ENCODE peak calls at places on chromosomes 5 and 9, in four cellular contexts. V, O, N and S are unnamed samples.

GRCh38 chr9:93830224-93830596 is 124.9 kb downstream of the BARX1 start:
- DNase-seq in V (no peak), O (peak), N (no peak), S (no peak)

GRCh38 chr5:180340856-180341255 is 12.3 kb downstream of the GFPT2 start:
- DNase-seq in V (no peak), O (no peak), N (no peak), S (no peak)

GRCh38 chr9:96574931-96575351 is 44.7 kb downstream of the CDC14B start:
- DNase-seq in V (no peak), O (no peak), N (no peak), S (peak)

GRCh38 chr5:54249210-54250028 is 61.0 kb downstream of the ARL15 start:
- DNase-seq in V (no peak), O (peak), N (no peak), S (no peak)

GRCh38 chr5:98763001-98763630 is 10.3 kb upstream of the RGMB start:
- DNase-seq in V (no peak), O (no peak), N (no peak), S (no peak)

GRCh38 chr9:132169672-132170392 is 8.0 kb downstream of the NTNG2 start:
- DNase-seq in V (peak), O (peak), N (peak), S (peak)

GRCh38 chr9:120919639-120920494 is 6.7 kb downstream of the TRAF1 start:
- DNase-seq in V (no peak), O (no peak), N (no peak), S (no peak)

GRCh38 chr9:104906441-104907277 is 21.3 kb downstream of the ABCA1 start:
- DNase-seq in V (no peak), O (no peak), N (no peak), S (peak)

GRCh38 chr9:129316281-129317030 is 138.4 kb upstream of the IER5L start:
- DNase-seq in V (no peak), O (no peak), N (no peak), S (no peak)

GRCh38 chr5:10567781-10568321 is 4.0 kb downstream of the ANKRD33B start:
- DNase-seq in V (no peak), O (no peak), N (no peak), S (no peak)

GRCh38 chr9:98806394-98807069 is 938 bp upstream of the GALNT12 start:
- DNase-seq in V (no peak), O (no peak), N (peak), S (no peak)

GRCh38 chr9:121876212-121876611 is 216.9 kb downstream of the TTLL11 start:
- DNase-seq in V (no peak), O (no peak), N (no peak), S (no peak)

GRCh38 chr5:54746346-54746745 is 228.8 kb downstream of the SNX18 start:
- DNase-seq in V (no peak), O (no peak), N (no peak), S (no peak)

GRCh38 chr5:75992677-75993582 is 90.3 kb upstream of the SV2C start:
- DNase-seq in V (no peak), O (no peak), N (no peak), S (peak)

GRCh38 chr5:53406630-53407316 is 73.7 kb upstream of the FST start:
- DNase-seq in V (no peak), O (no peak), N (no peak), S (no peak)

GRCh38 chr5:59810041-59810440 is 83.5 kb downstream of the PDE4D start:
- DNase-seq in V (peak), O (peak), N (peak), S (peak)

GRCh38 chr5:180213256-180213600 is 4.2 kb upstream of the RASGEF1C start:
- DNase-seq in V (no peak), O (no peak), N (no peak), S (no peak)

GRCh38 chr9:89247431-89248370 is 63.3 kb upstream of the CKS2 start:
- DNase-seq in V (no peak), O (peak), N (no peak), S (no peak)

GRCh38 chr9:89109666-89110065 is 69.0 kb downstream of the SHC3 start:
- DNase-seq in V (no peak), O (no peak), N (no peak), S (no peak)

GRCh38 chr9:95009459-95009858 is 283.0 kb downstream of the AOPEP start:
- DNase-seq in V (no peak), O (no peak), N (no peak), S (no peak)

GRCh38 chr5:11815481-11815880 is 88.8 kb downstream of the CTNND2 start:
- DNase-seq in V (no peak), O (no peak), N (no peak), S (no peak)

GRCh38 chr5:170541146-170541769 is 37.4 kb downstream of the KCNIP1 start:
- DNase-seq in V (no peak), O (no peak), N (no peak), S (no peak)

GRCh38 chr9:120617637-120617979 is 37.6 kb upstream of the CDK5RAP2 start:
- DNase-seq in V (no peak), O (no peak), N (no peak), S (no peak)

GRCh38 chr9:36154213-36154952 is 14.8 kb upstream of the CCIN start:
- DNase-seq in V (no peak), O (no peak), N (peak), S (peak)

GRCh38 chr9:124442826-124443225 is 7.4 kb upstream of the ADGRD2 start:
- DNase-seq in V (no peak), O (no peak), N (no peak), S (no peak)

GRCh38 chr9:14256588-14256987 is 57.4 kb downstream of the NFIB start:
- DNase-seq in V (no peak), O (no peak), N (no peak), S (no peak)

GRCh38 chr9:38068866-38069628 is at the start of gene SHB:
- DNase-seq in V (peak), O (peak), N (peak), S (peak)

GRCh38 chr9:9790216-9790872 is 822.5 kb downstream of the PTPRD start:
- DNase-seq in V (no peak), O (peak), N (peak), S (peak)

GRCh38 chr9:126709241-126709640 is 95.5 kb downstream of the LMX1B start:
- DNase-seq in V (no peak), O (peak), N (no peak), S (no peak)

GRCh38 chr5:122236270-122236669 is 75.8 kb upstream of the SNCAIP start:
- DNase-seq in V (no peak), O (no peak), N (no peak), S (no peak)

GRCh38 chr9:122134822-122135528 is 24.6 kb downstream of the NDUFA8 start:
- DNase-seq in V (no peak), O (no peak), N (peak), S (no peak)

GRCh38 chr5:50325237-50325832 is 115.8 kb downstream of the EMB start:
- DNase-seq in V (no peak), O (peak), N (peak), S (no peak)

GRCh38 chr9:131992906-131993657 is 86.6 kb downstream of the MED27 start:
- DNase-seq in V (no peak), O (no peak), N (no peak), S (no peak)

GRCh38 chr9:132995906-132996305 is 17.4 kb downstream of the GFI1B start:
- DNase-seq in V (no peak), O (no peak), N (no peak), S (no peak)

GRCh38 chr9:38160613-38161215 is 91.7 kb upstream of the SHB start:
- DNase-seq in V (peak), O (peak), N (peak), S (peak)

GRCh38 chr5:135126688-135127603 is 92.9 kb upstream of the PITX1 start:
- DNase-seq in V (no peak), O (no peak), N (no peak), S (no peak)

GRCh38 chr9:14910178-14910805 is at the start of gene FREM1:
- DNase-seq in V (no peak), O (peak), N (no peak), S (peak)

GRCh38 chr5:131393498-131393968 is 129.7 kb downstream of the CDC42SE2 start:
- DNase-seq in V (no peak), O (no peak), N (peak), S (no peak)

GRCh38 chr5:170746081-170746951 is 37.2 kb upstream of the GABRP start:
- DNase-seq in V (no peak), O (no peak), N (no peak), S (no peak)

GRCh38 chr5:58108507-58108906 is 351.4 kb downstream of the PLK2 start:
- DNase-seq in V (no peak), O (no peak), N (no peak), S (no peak)